ENCODE peak calls at places on chromosomes 7 and 10, in six cellular contexts. H is stimulated activated CD4-positive, alpha-beta T cell treated with anti-CD3 and anti-CD28 coated beads, TNF-alpha, amount 100 ng/mL, for 4 hours; Z is HS-27A; A is iPS-NIHi11; C is GM12865; R is stimulated activated effector memory CD8-positive, alpha-beta T cell treated with anti-CD3 and anti-CD28 coated beads, Interleukin-12 subunit alpha, Interleukin-12 subunit beta, amount 100 ng/mL, for 72 hours. M is an unnamed sample.

GRCh38 chr7:147805996-147806576 is 784.5 kb upstream of the C7orf33 start:
- DNase-seq in C (no peak), A (no peak), R (no peak), H (no peak), Z (no peak), M (no peak)

GRCh38 chr10:111093741-111094380 is 17.0 kb downstream of the ADRA2A start:
- DNase-seq in C (no peak), H (no peak), A (no peak), R (no peak), Z (no peak), M (no peak)

GRCh38 chr7:77199008-77199966 is at the start of gene FGL2:
- DNase-seq in C (peak), R (no peak), Z (no peak), A (peak), H (no peak), M (peak)

GRCh38 chr10:36446873-36447272 is 678.5 kb upstream of the ANKRD30A start:
- DNase-seq in R (no peak), Z (no peak), A (no peak), H (no peak), C (no peak), M (no peak)

GRCh38 chr7:768881-769504 is 41.9 kb upstream of the PRKAR1B start:
- DNase-seq in R (no peak), H (no peak), Z (no peak), C (no peak), A (peak), M (no peak)

GRCh38 chr7:97971120-97971989 is 18.6 kb downstream of the OCM2 start:
- DNase-seq in A (no peak), C (peak), R (no peak), Z (no peak), H (peak), M (no peak)

GRCh38 chr7:11843113-11843765 is 11.2 kb upstream of the THSD7A start:
- DNase-seq in C (no peak), A (no peak), H (no peak), R (no peak), Z (no peak), M (no peak)

GRCh38 chr10:55966131-55966530 is 394.9 kb downstream of the ZWINT start:
- DNase-seq in Z (no peak), C (no peak), H (no peak), R (no peak), A (no peak), M (no peak)

GRCh38 chr10:110634527-110635209 is 9.5 kb upstream of the RBM20 start:
- DNase-seq in H (no peak), Z (no peak), A (no peak), R (no peak), C (no peak), M (no peak)

GRCh38 chr10:104928733-104929132 is 287.6 kb downstream of the SORCS3 start:
- DNase-seq in Z (no peak), A (no peak), H (no peak), C (no peak), R (no peak), M (no peak)

GRCh38 chr7:17769918-17770317 is 170.4 kb downstream of the SNX13 start:
- DNase-seq in Z (no peak), A (peak), C (peak), R (peak), H (peak), M (peak)

GRCh38 chr10:8069627-8070026 is 15.1 kb downstream of the GATA3 start:
- DNase-seq in R (no peak), H (no peak), Z (peak), A (no peak), C (no peak), M (no peak)

GRCh38 chr7:30313348-30313747 is 29.0 kb downstream of the ZNRF2 start:
- DNase-seq in A (no peak), Z (no peak), H (no peak), R (no peak), C (no peak), M (no peak)

GRCh38 chr7:84060760-84061261 is 133.8 kb downstream of the SEMA3A start:
- DNase-seq in Z (no peak), H (no peak), C (no peak), A (peak), R (no peak), M (no peak)

GRCh38 chr7:139725077-139725476 is 52.7 kb downstream of the HIPK2 start:
- DNase-seq in Z (no peak), H (no peak), C (peak), R (no peak), A (no peak), M (no peak)

GRCh38 chr7:146115665-146116451 is 743 bp upstream of the CNTNAP2 start:
- DNase-seq in C (peak), A (peak), H (no peak), R (no peak), Z (no peak), M (no peak)

GRCh38 chr10:78082636-78083035 is 49.0 kb downstream of the RPS24 start:
- DNase-seq in Z (no peak), H (no peak), C (no peak), A (no peak), R (no peak), M (no peak)